ENCODE peak calls at places on chromosomes 11 and 22, in four cellular contexts. H, N, X and K are unnamed samples.

GRCh38 chr11:105344938-105345337 is 205.4 kb upstream of the CARD18 start:
- DNase-seq in H (no peak), N (no peak), X (no peak), K (no peak)

GRCh38 chr11:36033936-36034335 is 90.1 kb downstream of the LDLRAD3 start:
- DNase-seq in H (no peak), N (no peak), X (no peak), K (no peak)

GRCh38 chr11:121965330-121965729 is 150.7 kb downstream of the BLID start:
- DNase-seq in H (no peak), N (no peak), X (no peak), K (no peak)

GRCh38 chr11:78276311-78276710 is 87.6 kb downstream of the USP35 start:
- DNase-seq in H (no peak), N (no peak), X (no peak), K (no peak)

GRCh38 chr11:7890417-7891179 is 40.5 kb downstream of the OR10A6 start:
- DNase-seq in H (no peak), N (no peak), X (no peak), K (no peak)

GRCh38 chr11:44946268-44946667 is 4.4 kb downstream of the TP53I11 start:
- DNase-seq in H (no peak), N (no peak), X (no peak), K (no peak)

GRCh38 chr22:30206964-30207363 is 39.6 kb downstream of the LIF start:
- DNase-seq in H (peak), N (peak), X (no peak), K (peak)

GRCh38 chr11:8928981-8929615 is 3.6 kb downstream of the C11orf16 start:
- DNase-seq in H (no peak), N (peak), X (no peak), K (no peak)

GRCh38 chr11:125329786-125330185 is 165.2 kb downstream of the PKNOX2 start:
- DNase-seq in H (no peak), N (no peak), X (no peak), K (no peak)

GRCh38 chr11:84747871-84748270 is 879.3 kb downstream of the DLG2 start:
- DNase-seq in H (no peak), N (no peak), X (no peak), K (no peak)

GRCh38 chr11:69078508-69078907 is 29.8 kb downstream of the TPCN2 start:
- DNase-seq in H (no peak), N (no peak), X (no peak), K (no peak)

GRCh38 chr11:23497040-23497439 is 636.8 kb upstream of the CCDC179 start:
- DNase-seq in H (no peak), N (no peak), X (no peak), K (no peak)

GRCh38 chr11:73852049-73852448 is 24.6 kb downstream of the COA4 start:
- DNase-seq in H (no peak), N (no peak), X (no peak), K (no peak)

GRCh38 chr11:133285359-133285758 is 246.9 kb downstream of the OPCML start:
- DNase-seq in H (no peak), N (no peak), X (no peak), K (no peak)

GRCh38 chr11:47587733-47588326 is 1.4 kb downstream of the FAM180B start:
- DNase-seq in H (no peak), N (no peak), X (no peak), K (no peak)

GRCh38 chr11:2789331-2789730 is 89.5 kb upstream of the KCNQ1OT1 start:
- DNase-seq in H (no peak), N (no peak), X (no peak), K (peak)

GRCh38 chr11:69292221-69292648 is 1.7 kb upstream of the MYEOV start:
- DNase-seq in H (no peak), N (no peak), X (peak), K (peak)

GRCh38 chr11:94845622-94846021 is 77.5 kb downstream of the AMOTL1 start:
- DNase-seq in H (no peak), N (peak), X (no peak), K (no peak)

GRCh38 chr11:13216019-13217006 is 61.3 kb upstream of the BMAL1 start:
- DNase-seq in H (no peak), N (peak), X (no peak), K (peak)

GRCh38 chr11:68332186-68332585 is 19.8 kb downstream of the LRP5 start:
- DNase-seq in H (no peak), N (no peak), X (no peak), K (no peak)

GRCh38 chr22:48561676-48562075 is 1266.0 kb downstream of the BRD1 start:
- DNase-seq in H (no peak), N (no peak), X (no peak), K (no peak)

GRCh38 chr11:6703247-6704063 is 20.3 kb upstream of the MRPL17 start:
- DNase-seq in H (peak), N (peak), X (peak), K (peak)

GRCh38 chr11:15780354-15780753 is 576.0 kb downstream of the SOX6 start:
- DNase-seq in H (no peak), N (no peak), X (no peak), K (no peak)

GRCh38 chr11:1270476-1270875 is 39.0 kb downstream of the TOLLIP start:
- DNase-seq in H (no peak), N (no peak), X (no peak), K (no peak)

GRCh38 chr11:105022527-105022926 is 441 bp downstream of the CASP5 start:
- DNase-seq in H (no peak), N (no peak), X (no peak), K (no peak)

GRCh38 chr11:93906486-93906885 is 56.1 kb upstream of the VSTM5 start:
- DNase-seq in H (no peak), N (no peak), X (no peak), K (no peak)

GRCh38 chr11:68682531-68682931 is 1.8 kb upstream of the GAL start:
- DNase-seq in H (no peak), N (no peak), X (no peak), K (no peak)

GRCh38 chr11:77213029-77213579 is 85.1 kb downstream of the MYO7A start:
- DNase-seq in H (no peak), N (no peak), X (no peak), K (no peak)

GRCh38 chr11:77209663-77210062 is 81.6 kb downstream of the MYO7A start:
- DNase-seq in H (no peak), N (no peak), X (no peak), K (no peak)

GRCh38 chr11:77211594-77212251 is 83.7 kb downstream of the MYO7A start:
- DNase-seq in H (no peak), N (no peak), X (no peak), K (no peak)

GRCh38 chr11:77212314-77213007 is 84.4 kb downstream of the MYO7A start:
- DNase-seq in H (no peak), N (no peak), X (no peak), K (no peak)

DNA sequence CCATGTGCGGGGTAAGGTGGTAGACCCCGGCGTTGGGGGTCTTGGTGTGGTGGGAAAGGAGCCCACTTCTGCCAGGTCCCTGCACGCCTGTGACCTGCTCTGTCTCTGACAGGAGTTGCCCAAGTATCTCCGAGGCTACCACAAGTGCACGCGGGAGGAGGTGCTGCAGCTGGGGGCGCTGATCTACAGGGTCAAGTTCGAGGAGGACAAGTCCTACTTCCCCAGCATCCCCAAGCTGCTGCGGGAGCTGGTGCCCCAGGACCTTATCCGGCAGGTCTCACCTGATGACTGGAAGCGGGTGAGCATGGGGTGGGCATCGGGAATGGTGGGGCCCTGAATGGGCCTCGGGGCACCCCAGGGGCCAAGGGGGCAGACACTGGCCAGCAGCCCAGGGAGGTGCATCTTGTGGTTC is 83.0 kb downstream of the MYO7A start:
- DNase-seq in H (peak), N (no peak), X (no peak), K (no peak)
- TF ChIP-seq FOXJ3 in H (no peak), N (no peak), X (no peak), K (no peak)

GRCh38 chr22:46762238-46763050 is at the start of gene TBC1D22A:
- DNase-seq in H (peak), N (peak), X (peak), K (peak)
- TF ChIP-seq FOXJ3 in H (peak), N (no peak), X (no peak), K (no peak)

GRCh38 chr11:33967451-33967850 is 75.6 kb upstream of the LMO2 start:
- DNase-seq in H (no peak), N (no peak), X (no peak), K (no peak)

GRCh38 chr11:33976351-33977199 is 75.0 kb upstream of the CAPRIN1 start:
- DNase-seq in H (no peak), N (no peak), X (no peak), K (no peak)

GRCh38 chr11:33965032-33965431 is 73.2 kb upstream of the LMO2 start:
- DNase-seq in H (no peak), N (no peak), X (no peak), K (no peak)

DNA sequence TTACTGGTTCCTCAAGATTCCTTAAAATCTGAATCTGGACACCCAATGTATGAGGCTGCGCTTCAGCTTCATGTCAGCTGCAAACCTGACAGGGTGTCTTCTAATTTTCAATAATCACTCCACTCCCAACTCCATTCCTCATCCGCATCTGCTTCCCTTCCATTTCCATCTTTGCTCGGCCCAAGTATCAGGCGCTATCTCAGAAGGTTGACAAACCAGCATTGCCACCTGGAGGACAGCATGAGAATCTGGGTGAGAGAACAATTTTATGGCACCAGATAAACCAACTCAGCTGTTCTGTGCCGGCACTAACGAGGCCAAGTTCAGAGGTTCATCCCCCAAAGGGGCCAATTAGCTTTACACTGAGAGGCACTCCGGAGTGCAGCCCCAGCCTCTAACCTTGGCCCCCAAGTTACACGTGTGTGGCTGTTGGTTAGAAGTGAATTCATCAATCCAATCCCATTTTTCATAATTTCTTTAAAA is 79.1 kb upstream of the LMO2 start:
- DNase-seq in H (peak), N (peak), X (peak), K (peak)
- TF ChIP-seq FOXJ3 in H (no peak), N (no peak), X (no peak), K (no peak)

GRCh38 chr22:35434061-35434750 is 34.3 kb downstream of the MCM5 start:
- DNase-seq in H (no peak), N (no peak), X (no peak), K (no peak)
- TF ChIP-seq FOXJ3 in H (no peak), N (no peak), X (no peak), K (no peak)

GRCh38 chr22:37609240-37610152 is 862 bp downstream of the GGA1 start:
- DNase-seq in H (peak), N (no peak), X (peak), K (no peak)

GRCh38 chr22:37611202-37611601 is 2.6 kb downstream of the GGA1 start:
- DNase-seq in H (no peak), N (no peak), X (no peak), K (no peak)

GRCh38 chr22:37607912-37608476 is 640 bp upstream of the GGA1 start:
- DNase-seq in H (peak), N (no peak), X (no peak), K (no peak)

GRCh38 chr22:37608477-37609239 is at the start of gene GGA1:
- DNase-seq in H (peak), N (peak), X (peak), K (peak)

GRCh38 chr22:37610480-37611148 is 2.0 kb downstream of the GGA1 start:
- DNase-seq in H (no peak), N (no peak), X (peak), K (no peak)
- TF ChIP-seq FOXJ3 in H (no peak), N (no peak), X (no peak), K (no peak)

GRCh38 chr11:30489076-30489475 is 97.1 kb downstream of the MPPED2 start:
- DNase-seq in H (no peak), N (no peak), X (no peak), K (no peak)
- TF ChIP-seq FOXJ3 in H (no peak), N (no peak), X (no peak), K (no peak)

GRCh38 chr11:119149371-119150275 is 771 bp downstream of the ABCG4 start:
- DNase-seq in H (peak), N (no peak), X (no peak), K (peak)

GRCh38 chr11:119148855-119149370 is at the start of gene ABCG4:
- DNase-seq in H (peak), N (no peak), X (no peak), K (peak)

GRCh38 chr11:119147604-119148333 is 1.1 kb upstream of the ABCG4 start:
- DNase-seq in H (no peak), N (no peak), X (no peak), K (no peak)

GRCh38 chr11:119144825-119145476 is 3.9 kb upstream of the ABCG4 start:
- DNase-seq in H (peak), N (peak), X (peak), K (peak)
- TF ChIP-seq FOXJ3 in H (no peak), N (no peak), X (no peak), K (no peak)

GRCh38 chr22:41296826-41297667 is 4.3 kb upstream of the ZC3H7B start:
- DNase-seq in H (no peak), N (peak), X (no peak), K (no peak)
- TF ChIP-seq FOXJ3 in H (no peak), N (no peak), X (no peak), K (no peak)

GRCh38 chr22:20002661-20003060 is 14.0 kb downstream of the ARVCF start:
- DNase-seq in H (no peak), N (no peak), X (no peak), K (no peak)
- TF ChIP-seq FOXJ3 in H (no peak), N (no peak), X (no peak), K (no peak)